ENCODE peak calls at places on chromosomes 7 and 10, in five cellular contexts. M is mucosa of gallbladder, W is left lung, D is bronchial epithelial cell, C is endothelial cell. V is an unnamed sample.

GRCh38 chr10:122974034-122974433 is 6.2 kb upstream of the PSTK start:
- DNase-seq in W (no peak), C (no peak), D (no peak), M (peak; percentile 24), V (no peak)

GRCh38 chr10:88152720-88153119 is 289.3 kb downstream of the PTEN start:
- DNase-seq in C (no peak), D (peak; percentile 100), M (no peak), W (no peak), V (peak; percentile 28)

GRCh38 chr7:105647591-105647990 is 66.3 kb upstream of the EFCAB10 start:
- DNase-seq in D (no peak), M (no peak), W (no peak), C (no peak), V (peak; percentile 24)

GRCh38 chr10:94125856-94126255 is 132.1 kb downstream of the PLCE1 start:
- DNase-seq in W (no peak), C (no peak), M (no peak), D (peak; percentile 59), V (no peak)

GRCh38 chr10:100735345-100736143 is 9.8 kb upstream of the PAX2 start:
- DNase-seq in W (no peak), M (no peak), C (no peak), D (no peak), V (no peak)

GRCh38 chr10:93554760-93555432 is 11.6 kb upstream of the FFAR4 start:
- DNase-seq in D (peak; percentile 53), M (peak; percentile 81), W (peak; percentile 75), C (peak; percentile 85), V (peak; percentile 47)

GRCh38 chr10:71201921-71202713 is 10.3 kb upstream of the UNC5B start:
- DNase-seq in C (no peak), D (no peak), W (no peak), M (no peak), V (no peak)

GRCh38 chr10:42691361-42692120 is 53.2 kb upstream of the ZNF33B start:
- DNase-seq in W (no peak), C (no peak), D (no peak), M (no peak), V (no peak)

GRCh38 chr10:38143587-38143986 is 49.5 kb downstream of the ZNF37A start:
- DNase-seq in W (no peak), M (no peak), D (no peak), C (no peak), V (no peak)

GRCh38 chr7:121608785-121609184 is 212.7 kb upstream of the FAM3C start:
- DNase-seq in M (no peak), W (no peak), D (no peak), C (no peak), V (no peak)

GRCh38 chr10:100229819-100230422 is 525 bp upstream of the CHUK start:
- DNase-seq in M (no peak), D (no peak), C (no peak), W (no peak), V (no peak)

GRCh38 chr10:7942311-7942710 is 112.2 kb upstream of the GATA3 start:
- DNase-seq in D (no peak), C (no peak), M (no peak), W (no peak), V (no peak)

GRCh38 chr7:84123903-84124573 is 70.6 kb downstream of the SEMA3A start:
- DNase-seq in D (no peak), M (no peak), W (no peak), C (no peak), V (no peak)

V was measured in HCT116.